ENCODE peak calls at places on chromosomes 7 and 10, in seven cellular contexts. One of them, this sample, is unnamed.

GRCh38 chr7:41832936-41833335 is 130.0 kb upstream of the INHBA start:
- DNase-seq in activated naive CD4-positive, alpha-beta T cell treated with anti-CD3 and anti-CD28 coated beads, Interleukin-2, amount 10 ng/mL, durations not matched to agents 7 days and 5 days: no peak
- DNase-seq in Ammon's horn: no peak
- DNase-seq in heart left ventricle: no peak
- DNase-seq in left cardiac atrium: no peak
- DNase-seq in NCI-H1417: no peak
- DNase-seq in left ventricle myocardium inferior: no peak
- DNase-seq in this sample: peak; percentile 28

GRCh38 chr7:38318803-38319416 is 45.5 kb upstream of the TARP start:
- DNase-seq in activated naive CD4-positive, alpha-beta T cell treated with anti-CD3 and anti-CD28 coated beads, Interleukin-2, amount 10 ng/mL, durations not matched to agents 7 days and 5 days: no peak
- DNase-seq in Ammon's horn: peak; percentile 73
- DNase-seq in heart left ventricle: no peak
- DNase-seq in left cardiac atrium: no peak
- DNase-seq in NCI-H1417: peak; percentile 94
- DNase-seq in left ventricle myocardium inferior: no peak
- DNase-seq in this sample: peak; percentile 88

GRCh38 chr10:79321951-79322350 is 25.3 kb upstream of the PPIF start:
- DNase-seq in activated naive CD4-positive, alpha-beta T cell treated with anti-CD3 and anti-CD28 coated beads, Interleukin-2, amount 10 ng/mL, durations not matched to agents 7 days and 5 days: no peak
- DNase-seq in Ammon's horn: no peak
- DNase-seq in heart left ventricle: no peak
- DNase-seq in left cardiac atrium: no peak
- DNase-seq in NCI-H1417: no peak
- DNase-seq in left ventricle myocardium inferior: no peak
- DNase-seq in this sample: no peak

GRCh38 chr7:107125475-107125874 is 43.3 kb upstream of the HBP1 start:
- DNase-seq in activated naive CD4-positive, alpha-beta T cell treated with anti-CD3 and anti-CD28 coated beads, Interleukin-2, amount 10 ng/mL, durations not matched to agents 7 days and 5 days: no peak
- DNase-seq in Ammon's horn: no peak
- DNase-seq in heart left ventricle: no peak
- DNase-seq in left cardiac atrium: no peak
- DNase-seq in NCI-H1417: peak; percentile 95
- DNase-seq in left ventricle myocardium inferior: no peak
- DNase-seq in this sample: no peak

GRCh38 chr7:311131-311680 is 21.2 kb downstream of the FOXL3 start:
- DNase-seq in activated naive CD4-positive, alpha-beta T cell treated with anti-CD3 and anti-CD28 coated beads, Interleukin-2, amount 10 ng/mL, durations not matched to agents 7 days and 5 days: no peak
- DNase-seq in Ammon's horn: no peak
- DNase-seq in heart left ventricle: peak; percentile 1
- DNase-seq in left cardiac atrium: peak; percentile 2
- DNase-seq in NCI-H1417: no peak
- DNase-seq in left ventricle myocardium inferior: no peak
- DNase-seq in this sample: no peak

GRCh38 chr7:78768859-78769258 is 684.6 kb downstream of the MAGI2 start:
- DNase-seq in activated naive CD4-positive, alpha-beta T cell treated with anti-CD3 and anti-CD28 coated beads, Interleukin-2, amount 10 ng/mL, durations not matched to agents 7 days and 5 days: no peak
- DNase-seq in Ammon's horn: peak; percentile 80
- DNase-seq in heart left ventricle: no peak
- DNase-seq in left cardiac atrium: no peak
- DNase-seq in NCI-H1417: no peak
- DNase-seq in left ventricle myocardium inferior: no peak
- DNase-seq in this sample: peak; percentile 28

GRCh38 chr10:74081192-74081803 is 69.3 kb downstream of the AP3M1 start:
- DNase-seq in activated naive CD4-positive, alpha-beta T cell treated with anti-CD3 and anti-CD28 coated beads, Interleukin-2, amount 10 ng/mL, durations not matched to agents 7 days and 5 days: peak; percentile 58
- DNase-seq in Ammon's horn: peak; percentile 78
- DNase-seq in heart left ventricle: no peak
- DNase-seq in left cardiac atrium: peak; percentile 36
- DNase-seq in NCI-H1417: peak; percentile 22
- DNase-seq in left ventricle myocardium inferior: no peak
- DNase-seq in this sample: peak; percentile 67

GRCh38 chr10:1050145-1050544 is 1.2 kb upstream of the IDI1 start:
- DNase-seq in activated naive CD4-positive, alpha-beta T cell treated with anti-CD3 and anti-CD28 coated beads, Interleukin-2, amount 10 ng/mL, durations not matched to agents 7 days and 5 days: peak; percentile 46
- DNase-seq in Ammon's horn: no peak
- DNase-seq in heart left ventricle: no peak
- DNase-seq in left cardiac atrium: no peak
- DNase-seq in NCI-H1417: no peak
- DNase-seq in left ventricle myocardium inferior: no peak
- DNase-seq in this sample: peak; percentile 15

GRCh38 chr10:129960493-129961273 is 3.4 kb downstream of the EBF3 start:
- DNase-seq in activated naive CD4-positive, alpha-beta T cell treated with anti-CD3 and anti-CD28 coated beads, Interleukin-2, amount 10 ng/mL, durations not matched to agents 7 days and 5 days: no peak
- DNase-seq in Ammon's horn: no peak
- DNase-seq in heart left ventricle: no peak
- DNase-seq in left cardiac atrium: no peak
- DNase-seq in NCI-H1417: no peak
- DNase-seq in left ventricle myocardium inferior: no peak
- DNase-seq in this sample: no peak

GRCh38 chr10:61901829-61902447 is 439 bp downstream of the ARID5B start:
- DNase-seq in activated naive CD4-positive, alpha-beta T cell treated with anti-CD3 and anti-CD28 coated beads, Interleukin-2, amount 10 ng/mL, durations not matched to agents 7 days and 5 days: no peak
- DNase-seq in Ammon's horn: no peak
- DNase-seq in heart left ventricle: no peak
- DNase-seq in left cardiac atrium: no peak
- DNase-seq in NCI-H1417: peak; percentile 20
- DNase-seq in left ventricle myocardium inferior: no peak
- DNase-seq in this sample: no peak

GRCh38 chr10:23516530-23516929 is 77.7 kb downstream of the OTUD1 start:
- DNase-seq in activated naive CD4-positive, alpha-beta T cell treated with anti-CD3 and anti-CD28 coated beads, Interleukin-2, amount 10 ng/mL, durations not matched to agents 7 days and 5 days: no peak
- DNase-seq in Ammon's horn: peak; percentile 70
- DNase-seq in heart left ventricle: no peak
- DNase-seq in left cardiac atrium: no peak
- DNase-seq in NCI-H1417: no peak
- DNase-seq in left ventricle myocardium inferior: no peak
- DNase-seq in this sample: peak; percentile 41

GRCh38 chr10:44968101-44968886 is 8.7 kb downstream of the RASSF4 start:
- DNase-seq in activated naive CD4-positive, alpha-beta T cell treated with anti-CD3 and anti-CD28 coated beads, Interleukin-2, amount 10 ng/mL, durations not matched to agents 7 days and 5 days: peak; percentile 43
- DNase-seq in Ammon's horn: peak; percentile 73
- DNase-seq in heart left ventricle: peak; percentile 71
- DNase-seq in left cardiac atrium: peak; percentile 62
- DNase-seq in NCI-H1417: no peak
- DNase-seq in left ventricle myocardium inferior: no peak
- DNase-seq in this sample: no peak

GRCh38 chr7:80392229-80393169 is 119.4 kb downstream of the GNAT3 start:
- DNase-seq in activated naive CD4-positive, alpha-beta T cell treated with anti-CD3 and anti-CD28 coated beads, Interleukin-2, amount 10 ng/mL, durations not matched to agents 7 days and 5 days: no peak
- DNase-seq in Ammon's horn: peak; percentile 17
- DNase-seq in heart left ventricle: no peak
- DNase-seq in left cardiac atrium: no peak
- DNase-seq in NCI-H1417: peak; percentile 15
- DNase-seq in left ventricle myocardium inferior: no peak
- DNase-seq in this sample: peak; percentile 44

This sample was measured in astrocyte of the hippocampus.